ENCODE peak calls at places on chromosomes 16 and 17, in six cellular contexts. W, U, R, A, Z and K are unnamed samples.

GRCh38 chr16:10858203-10858602 is 18.8 kb upstream of the CIITA start:
- DNase-seq in A (no peak), R (no peak), U (no peak), W (no peak), Z (no peak), K (no peak)

GRCh38 chr16:28155293-28155692 is 56.5 kb downstream of the XPO6 start:
- DNase-seq in W (no peak), U (no peak), Z (no peak), A (no peak), R (no peak), K (no peak)

GRCh38 chr16:11232852-11233726 is 22.9 kb downstream of the SOCS1 start:
- DNase-seq in Z (peak), A (peak), W (no peak), U (peak), R (no peak), K (peak)

GRCh38 chr17:40612510-40613244 is 34.9 kb downstream of the SMARCE1 start:
- DNase-seq in W (no peak), U (no peak), R (peak), Z (no peak), A (no peak), K (no peak)

GRCh38 chr16:87216824-87217205 is 100.4 kb downstream of the C16orf95 start:
- DNase-seq in A (no peak), W (no peak), Z (no peak), R (no peak), U (no peak), K (no peak)

GRCh38 chr17:431494-431893 is 78.9 kb upstream of the RPH3AL start:
- DNase-seq in R (no peak), Z (no peak), A (no peak), W (no peak), U (no peak), K (no peak)

GRCh38 chr16:75147968-75148310 is 385 bp upstream of the ZFP1 start:
- DNase-seq in Z (no peak), W (no peak), U (no peak), R (no peak), A (no peak), K (no peak)

GRCh38 chr17:82367724-82368524 is 3.6 kb upstream of the UTS2R start:
- DNase-seq in A (no peak), U (peak), Z (peak), R (no peak), W (no peak), K (no peak)

GRCh38 chr17:50100921-50101345 is 5.8 kb downstream of the PDK2 start:
- DNase-seq in Z (peak), A (no peak), U (no peak), R (peak), W (no peak), K (no peak)

GRCh38 chr17:40648326-40648968 is 829 bp upstream of the SMARCE1 start:
- DNase-seq in Z (peak), W (no peak), R (no peak), A (no peak), U (no peak), K (no peak)

GRCh38 chr17:4233668-4234258 is 30.0 kb downstream of the ANKFY1 start:
- DNase-seq in U (no peak), Z (no peak), R (no peak), A (no peak), W (no peak), K (no peak)

GRCh38 chr17:42883802-42884553 is 16.6 kb upstream of the G6PC1 start:
- DNase-seq in Z (no peak), A (no peak), W (no peak), R (peak), U (no peak), K (no peak)

GRCh38 chr16:84413605-84414004 is 45.3 kb downstream of the ATP2C2 start:
- DNase-seq in Z (no peak), R (no peak), U (no peak), A (no peak), W (no peak), K (no peak)

GRCh38 chr16:72247821-72248253 is 75.9 kb upstream of the PMFBP1 start:
- DNase-seq in Z (no peak), R (peak), W (no peak), A (no peak), U (no peak), K (no peak)

GRCh38 chr16:719815-720506 is 985 bp upstream of the ANTKMT start:
- DNase-seq in Z (peak), A (no peak), W (no peak), R (peak), U (no peak), K (no peak)

GRCh38 chr17:20988896-20989295 is 53.9 kb downstream of the USP22 start:
- DNase-seq in A (no peak), Z (no peak), R (no peak), W (no peak), U (no peak), K (no peak)

GRCh38 chr17:19021622-19022083 is 17.1 kb upstream of the FAM83G start:
- DNase-seq in A (no peak), Z (no peak), U (no peak), R (no peak), W (no peak), K (no peak)

GRCh38 chr16:54886078-54886477 is 44.6 kb upstream of the IRX5 start:
- DNase-seq in Z (no peak), W (no peak), U (no peak), R (no peak), A (no peak), K (no peak)

GRCh38 chr17:80891096-80892018 is 100.3 kb upstream of the CHMP6 start:
- DNase-seq in A (peak), Z (peak), R (peak), W (no peak), U (peak), K (no peak)

GRCh38 chr17:60720763-60721531 is 43.3 kb downstream of the BCAS3 start:
- DNase-seq in Z (peak), W (no peak), U (peak), R (peak), A (no peak), K (peak)

GRCh38 chr17:49334744-49335512 is 27.1 kb downstream of the ZNF652 start:
- DNase-seq in R (no peak), Z (no peak), U (no peak), W (no peak), A (no peak), K (no peak)

GRCh38 chr17:67716405-67716798 is 1.3 kb upstream of the NOL11 start:
- DNase-seq in A (no peak), U (no peak), W (no peak), Z (no peak), R (no peak), K (no peak)

GRCh38 chr17:83142619-83143018 is 63.2 kb downstream of the METRNL start:
- DNase-seq in U (no peak), A (no peak), R (no peak), Z (no peak), W (no peak), K (no peak)

GRCh38 chr16:4339909-4340308 is 11.2 kb downstream of the PAM16 start:
- DNase-seq in R (peak), A (no peak), W (peak), Z (no peak), U (no peak), K (no peak)

GRCh38 chr16:2520097-2520783 is at the start of gene AMDHD2:
- DNase-seq in R (peak), Z (peak), W (peak), U (peak), A (peak), K (peak)

GRCh38 chr17:67139784-67140665 is 95.7 kb downstream of the CACNG1 start:
- DNase-seq in Z (peak), R (peak), A (no peak), W (no peak), U (no peak), K (no peak)

GRCh38 chr17:17177186-17177585 is 28.9 kb downstream of the PLD6 start:
- DNase-seq in U (no peak), Z (no peak), W (no peak), R (no peak), A (no peak), K (no peak)

GRCh38 chr17:58277107-58277506 is 3.6 kb downstream of the MPO start:
- DNase-seq in A (no peak), Z (no peak), U (no peak), W (no peak), R (no peak), K (no peak)

GRCh38 chr17:65737451-65737850 is 176.0 kb upstream of the AXIN2 start:
- DNase-seq in Z (no peak), W (no peak), U (no peak), A (no peak), R (no peak), K (no peak)

GRCh38 chr17:47905221-47905733 is 9.2 kb downstream of the SP2 start:
- DNase-seq in Z (peak), A (no peak), R (peak), W (peak), U (no peak), K (peak)

GRCh38 chr17:74455025-74455585 is 11.3 kb upstream of the CD300A start:
- DNase-seq in W (no peak), R (no peak), U (no peak), Z (peak), A (no peak), K (peak)

GRCh38 chr16:4496305-4496704 is 20.1 kb downstream of the HMOX2 start:
- DNase-seq in R (peak), U (no peak), A (no peak), Z (no peak), W (no peak), K (no peak)